ENCODE peak calls at places on chromosome 17, in four cellular contexts. J is uterus, L is cardiac muscle cell, R is tibial artery. S is an unnamed sample.

GRCh38 chr17:78361227-78361683 is 1.4 kb upstream of the SOCS3 start:
- DNase-seq in J (no peak), L (no peak), R (no peak), S (no peak)

GRCh38 chr17:21020622-21021021 is 22.2 kb downstream of the USP22 start:
- DNase-seq in J (no peak), L (no peak), R (peak; percentile 60), S (no peak)

GRCh38 chr17:66661411-66661843 is 173.5 kb upstream of the CACNG5 start:
- DNase-seq in J (no peak), L (peak; percentile 26), R (no peak), S (no peak)

GRCh38 chr17:39094607-39095308 is 56.7 kb downstream of the PLXDC1 start:
- DNase-seq in J (no peak), L (no peak), R (no peak), S (no peak)

GRCh38 chr17:50064253-50064991 is 8.5 kb downstream of the ITGA3 start:
- DNase-seq in J (peak; percentile 90), L (peak; percentile 94), R (peak; percentile 92), S (no peak)

GRCh38 chr17:69240201-69240600 is 11.6 kb upstream of the ABCA10 start:
- DNase-seq in J (no peak), L (no peak), R (no peak), S (no peak)

GRCh38 chr17:64781394-64781793 is 119.3 kb upstream of the SMURF2 start:
- DNase-seq in J (peak; percentile 44), L (peak; percentile 36), R (peak; percentile 79), S (no peak)

GRCh38 chr17:67902531-67903231 is 77.4 kb downstream of the BPTF start:
- DNase-seq in J (no peak), L (peak; percentile 36), R (no peak), S (no peak)

GRCh38 chr17:12403881-12404398 is 261.8 kb upstream of the MYOCD start:
- DNase-seq in J (no peak), L (no peak), R (no peak), S (no peak)

GRCh38 chr17:32909787-32910369 is 18.1 kb upstream of the TMEM98 start:
- DNase-seq in J (peak; percentile 78), L (peak; percentile 90), R (peak; percentile 88), S (peak; percentile 78)

GRCh38 chr17:59401725-59402124 is 70.3 kb downstream of the YPEL2 start:
- DNase-seq in J (no peak), L (no peak), R (no peak), S (no peak)

GRCh38 chr17:22454070-22454999 is 762.0 kb downstream of the KCNJ18 start:
- DNase-seq in J (no peak), L (no peak), R (no peak), S (no peak)

GRCh38 chr17:80957461-80957941 is 34.1 kb upstream of the CHMP6 start:
- DNase-seq in J (no peak), L (no peak), R (peak; percentile 65), S (no peak)

GRCh38 chr17:17385502-17385901 is 82.3 kb downstream of the NT5M start:
- DNase-seq in J (no peak), L (no peak), R (no peak), S (no peak)
- H3K4me1 ChIP-seq in J (no peaks in the 10 kb centered on the region), L (no peaks in the 10 kb centered on the region), R (no peaks in the 10 kb centered on the region), S (no peaks in the 10 kb centered on the region)

GRCh38 chr17:4509402-4509801 is 10.7 kb downstream of the SPNS2 start:
- DNase-seq in J (no peak), L (no peak), R (peak; percentile 83), S (no peak)
- H3K4me1 ChIP-seq in J (no peaks in the 10 kb centered on the region), L (peaks cover 8% of the 10 kb centered on the region), R (peaks cover 69% of the 10 kb centered on the region), S (peaks cover 5% of the 10 kb centered on the region)

GRCh38 chr17:71412803-71413202 is 708.0 kb upstream of the SOX9 start:
- DNase-seq in J (no peak), L (peak; percentile 85), R (no peak), S (no peak)

GRCh38 chr17:71409712-71410111 is 711.1 kb upstream of the SOX9 start:
- DNase-seq in J (no peak), L (peak; percentile 58), R (no peak), S (no peak)

GRCh38 chr17:71407972-71408371 is 712.8 kb upstream of the SOX9 start:
- DNase-seq in J (no peak), L (no peak), R (no peak), S (no peak)

GRCh38 chr17:71405101-71405500 is 715.7 kb upstream of the SOX9 start:
- DNase-seq in J (no peak), L (no peak), R (no peak), S (no peak)

GRCh38 chr17:71409137-71409536 is 711.7 kb upstream of the SOX9 start:
- DNase-seq in J (no peak), L (no peak), R (no peak), S (no peak)
- H3K4me1 ChIP-seq in J (no peaks in the 10 kb centered on the region), L (no peaks in the 10 kb centered on the region), R (no peaks in the 10 kb centered on the region), S (no peaks in the 10 kb centered on the region)

GRCh38 chr17:40501499-40501911 is at the start of gene TNS4:
- DNase-seq in J (no peak), L (no peak), R (no peak), S (no peak)
- H3K4me1 ChIP-seq in J (no peaks in the 10 kb centered on the region), L (peaks cover 1% of the 10 kb centered on the region), R (peaks cover 25% of the 10 kb centered on the region), S (peaks cover 5% of the 10 kb centered on the region)

GRCh38 chr17:29682054-29682453 is 59.3 kb upstream of the CORO6 start:
- DNase-seq in J (no peak), L (no peak), R (no peak), S (no peak)
- H3K4me1 ChIP-seq in J (no peaks in the 10 kb centered on the region), L (peaks cover 3% of the 10 kb centered on the region), R (peaks cover 17% of the 10 kb centered on the region), S (no peaks in the 10 kb centered on the region)

GRCh38 chr17:7579839-7580630 is 597 bp downstream of the CD68 start:
- DNase-seq in J (no peak), L (no peak), R (no peak), S (no peak)
- H3K4me1 ChIP-seq in J (peaks cover 7% of the 10 kb centered on the region), L (peaks cover 16% of the 10 kb centered on the region), R (peaks cover 63% of the 10 kb centered on the region), S (peaks cover 5% of the 10 kb centered on the region)

DNA sequence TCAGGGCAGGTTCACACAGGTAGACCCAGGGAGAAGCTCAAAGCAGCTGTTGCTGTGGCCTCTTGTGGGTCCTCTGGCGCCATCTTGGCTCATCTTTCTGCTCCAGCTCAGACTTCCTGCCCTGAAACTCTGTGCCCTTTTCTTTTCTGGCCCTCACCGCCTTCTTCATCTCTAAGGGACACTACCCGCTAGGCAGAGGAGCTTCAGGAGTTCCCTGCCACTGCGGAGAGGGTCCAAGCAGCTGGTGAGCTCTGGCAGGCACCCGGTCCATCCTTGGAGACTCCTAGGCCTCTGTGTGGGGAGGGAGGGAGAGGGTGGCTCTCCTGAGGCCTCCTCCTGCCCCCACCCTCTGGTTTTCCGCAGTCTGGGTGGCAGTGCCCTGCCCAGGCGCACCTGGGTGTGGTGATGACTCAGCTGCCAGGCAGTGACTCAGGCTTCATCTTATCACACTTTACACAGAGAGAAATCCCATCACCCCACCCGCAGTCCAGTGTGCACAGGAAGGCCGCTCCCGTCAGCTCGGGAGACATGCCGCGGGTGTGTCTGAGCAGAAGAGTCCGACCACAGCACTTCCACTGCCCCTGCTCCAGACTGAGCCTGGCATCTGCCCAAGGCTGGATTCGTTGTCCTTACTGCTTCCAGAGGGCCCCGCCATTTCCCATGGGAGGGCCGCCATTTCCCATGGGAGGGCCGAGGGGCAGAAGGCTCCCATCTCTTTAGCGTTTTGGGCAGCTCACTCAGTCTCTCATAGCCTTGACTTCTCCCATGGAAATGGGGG is 7.3 kb downstream of the NT5C start:
- DNase-seq in J (peak; percentile 57), L (peak; percentile 78), R (peak; percentile 69), S (no peak)
- H3K4me1 ChIP-seq in J (no peaks in the 10 kb centered on the region), L (no peaks in the 10 kb centered on the region), R (no peaks in the 10 kb centered on the region), S (peaks cover 1% of the 10 kb centered on the region)